ENCODE peak calls at places on chromosomes 5 and 9, in six cellular contexts. W is upper lobe of left lung, K is fibroblast of lung, Y is esophagus squamous epithelium, G is K562, D is GM23248. X is an unnamed sample.

GRCh38 chr5:62000646-62001045 is 305.4 kb upstream of the KIF2A start:
- DNase-seq in W (no peak), K (no peak), Y (no peak), G (no peak), D (no peak), X (no peak)

GRCh38 chr5:99651296-99651695 is 722.5 kb upstream of the CHD1 start:
- DNase-seq in W (no peak), K (no peak), Y (no peak), G (no peak), D (no peak), X (no peak)

GRCh38 chr5:14208071-14209021 is 65.2 kb downstream of the TRIO start:
- DNase-seq in W (no peak), K (peak; percentile 93), Y (no peak), G (no peak), D (peak; percentile 83), X (peak; percentile 63)

GRCh38 chr9:37197158-37198033 is 77.0 kb downstream of the ZCCHC7 start:
- DNase-seq in W (no peak), K (peak; percentile 38), Y (no peak), G (peak; percentile 82), D (peak; percentile 24), X (no peak)

GRCh38 chr5:174052636-174053035 is 7.1 kb downstream of the NSG2 start:
- DNase-seq in W (no peak), K (no peak), Y (no peak), G (no peak), D (no peak), X (no peak)

GRCh38 chr5:141172381-141173204 is at the start of gene PCDHB7:
- DNase-seq in W (no peak), K (peak; percentile 3), Y (no peak), G (peak; percentile 33), D (peak; percentile 67), X (no peak)

GRCh38 chr5:34998058-34998789 is 49.5 kb downstream of the AGXT2 start:
- DNase-seq in W (no peak), K (peak; percentile 58), Y (no peak), G (no peak), D (peak; percentile 82), X (no peak)

GRCh38 chr5:67319935-67320725 is 123.5 kb upstream of the CD180 start:
- DNase-seq in W (no peak), K (peak; percentile 88), Y (no peak), G (no peak), D (no peak), X (no peak)

GRCh38 chr9:77589046-77589795 is 58.9 kb downstream of the GNA14 start:
- DNase-seq in W (peak; percentile 62), K (no peak), Y (no peak), G (no peak), D (no peak), X (no peak)

GRCh38 chr5:136296846-136297245 is 68.5 kb downstream of the TRPC7 start:
- DNase-seq in W (no peak), K (no peak), Y (no peak), G (no peak), D (no peak), X (no peak)

GRCh38 chr5:136295914-136296313 is 69.4 kb downstream of the TRPC7 start:
- DNase-seq in W (no peak), K (peak; percentile 65), Y (no peak), G (no peak), D (peak; percentile 47), X (no peak)
- H3K4me1 ChIP-seq in W (no peaks in the 10 kb centered on the region), K (no peaks in the 10 kb centered on the region), Y (no peaks in the 10 kb centered on the region), G (no peaks in the 10 kb centered on the region), D (peaks cover 9% of the 10 kb centered on the region), X (no peaks in the 10 kb centered on the region)

GRCh38 chr9:133955821-133956411 is 36.2 kb downstream of the VAV2 start:
- DNase-seq in W (no peak), K (peak; percentile 48), Y (no peak), G (no peak), D (peak; percentile 47), X (no peak)
- H3K4me1 ChIP-seq in W (peaks cover 53% of the 10 kb centered on the region), K (peaks cover 22% of the 10 kb centered on the region), Y (peaks cover 61% of the 10 kb centered on the region), G (no peaks in the 10 kb centered on the region), D (peaks cover 14% of the 10 kb centered on the region), X (peaks cover 14% of the 10 kb centered on the region)

DNA sequence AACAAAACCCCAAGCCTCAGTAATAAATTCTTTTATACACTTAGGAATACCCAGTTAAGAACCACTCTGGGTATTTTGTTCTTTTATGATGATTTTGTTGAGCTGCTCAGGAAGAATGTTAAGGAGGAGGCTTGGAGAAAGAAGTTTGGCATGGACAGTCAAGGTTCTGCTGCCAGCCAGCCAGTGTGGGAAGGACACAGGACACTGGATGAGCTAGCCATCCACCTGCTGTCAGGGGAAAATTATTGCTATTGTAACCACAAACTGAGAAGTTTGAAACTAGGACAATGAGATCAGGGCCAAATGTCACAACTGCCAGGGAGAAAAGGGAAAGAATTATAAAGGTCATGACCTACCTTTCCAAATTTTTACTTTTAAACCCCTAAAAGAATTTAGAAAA is 25.9 kb upstream of the ADAMTSL1 start:
- DNase-seq in W (no peak), K (no peak), Y (no peak), G (no peak), D (no peak), X (no peak)
- H3K4me1 ChIP-seq in W (no peaks in the 10 kb centered on the region), K (peaks cover 3% of the 10 kb centered on the region), Y (peaks cover 50% of the 10 kb centered on the region), G (no peaks in the 10 kb centered on the region), D (peaks cover 33% of the 10 kb centered on the region), X (no peaks in the 10 kb centered on the region)

DNA sequence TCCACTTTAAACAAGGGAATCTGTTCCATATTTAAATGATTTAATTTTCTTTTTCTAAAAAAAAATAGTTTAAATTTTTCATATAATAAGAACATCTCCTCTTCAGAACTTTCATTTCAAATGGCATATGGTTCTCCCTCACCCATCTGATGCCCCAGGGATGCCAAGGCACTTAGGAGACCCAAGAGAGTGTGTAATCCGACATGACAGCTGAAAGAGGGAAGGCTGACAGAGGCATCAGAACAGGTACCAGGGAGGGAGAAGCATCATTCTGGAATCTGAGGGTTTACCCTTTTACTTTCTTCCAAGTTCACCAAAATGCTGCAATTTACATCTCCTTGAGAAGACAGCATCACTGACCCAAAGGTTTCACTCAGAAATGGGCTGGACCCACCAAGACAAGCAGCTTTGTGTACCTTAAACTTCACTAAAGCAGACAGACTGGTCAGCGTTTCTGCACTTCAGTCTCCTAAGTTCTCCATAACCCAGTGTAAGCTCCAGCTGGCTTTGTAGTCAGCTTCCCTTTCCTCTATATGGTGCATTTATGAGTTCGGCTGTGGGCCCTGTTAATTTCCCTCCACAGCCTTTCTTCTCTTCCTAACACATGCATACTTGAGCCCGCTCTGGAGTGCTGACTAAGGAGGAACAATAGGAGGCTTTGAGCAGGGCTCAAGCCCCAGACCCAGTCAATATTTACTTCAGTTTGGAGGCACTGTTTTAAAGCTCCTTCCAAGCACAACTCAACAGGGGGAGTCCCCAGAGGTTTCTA is 17.7 kb downstream of the EFNA5 start:
- DNase-seq in W (no peak), K (peak; percentile 33), Y (no peak), G (no peak), D (no peak), X (no peak)
- H3K4me1 ChIP-seq in W (no peaks in the 10 kb centered on the region), K (no peaks in the 10 kb centered on the region), Y (peaks cover 12% of the 10 kb centered on the region), G (no peaks in the 10 kb centered on the region), D (no peaks in the 10 kb centered on the region), X (no peaks in the 10 kb centered on the region)

DNA sequence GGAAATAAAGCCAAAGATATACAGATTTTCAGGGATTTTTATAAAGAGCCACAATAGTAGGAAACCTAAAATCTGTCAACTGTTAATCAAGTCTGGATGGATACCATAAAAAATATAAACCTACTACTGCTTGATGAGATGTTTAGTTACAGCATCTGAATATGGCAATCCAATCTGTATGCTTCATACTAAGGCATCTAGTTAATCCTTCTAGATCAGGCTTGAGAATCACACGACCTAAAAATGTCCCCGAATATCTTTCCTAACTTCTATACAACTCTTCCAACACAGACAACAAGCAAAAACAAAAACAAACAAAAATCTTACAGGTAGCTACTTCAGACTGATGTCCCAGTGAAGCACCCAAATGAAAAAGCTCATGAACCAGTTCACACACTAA is 29.8 kb downstream of the SSBP2 start:
- DNase-seq in W (no peak), K (no peak), Y (no peak), G (no peak), D (peak; percentile 20), X (no peak)
- H3K4me1 ChIP-seq in W (no peaks in the 10 kb centered on the region), K (peaks cover 2% of the 10 kb centered on the region), Y (peaks cover 79% of the 10 kb centered on the region), G (peaks cover 14% of the 10 kb centered on the region), D (peaks cover 26% of the 10 kb centered on the region), X (no peaks in the 10 kb centered on the region)

DNA sequence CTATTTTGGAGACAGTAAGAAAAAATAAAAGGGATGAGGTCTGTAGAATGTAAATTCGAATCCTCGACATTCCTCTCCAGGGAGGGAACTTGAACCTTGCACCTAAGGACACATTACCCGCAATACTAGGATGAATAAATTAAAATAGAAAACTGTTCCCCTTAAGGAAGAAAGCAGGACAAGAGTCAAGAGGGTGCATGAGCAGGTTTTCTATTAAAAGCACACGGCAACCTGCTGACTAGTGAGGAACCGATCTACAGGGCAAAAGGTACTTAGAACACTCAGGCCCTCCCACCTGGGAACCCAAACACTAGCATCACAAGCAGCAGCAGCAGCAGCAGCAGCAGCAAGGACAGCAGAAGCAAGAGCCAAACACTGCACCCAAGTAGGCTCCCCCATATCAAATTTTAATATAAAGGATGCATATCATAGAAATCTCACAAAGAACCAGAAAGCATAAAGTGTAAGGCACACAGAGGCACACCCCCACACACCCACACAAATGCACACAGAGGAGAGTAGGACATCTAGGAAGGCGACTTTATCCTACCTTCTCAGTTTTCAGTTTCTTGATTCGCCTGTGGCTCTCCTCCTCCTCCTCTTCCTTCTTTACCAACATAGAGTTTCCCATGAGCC is 2.8 kb downstream of the ZNF608 start:
- DNase-seq in W (peak; percentile 80), K (peak; percentile 23), Y (no peak), G (no peak), D (peak; percentile 17), X (no peak)
- H3K4me1 ChIP-seq in W (peaks cover 11% of the 10 kb centered on the region), K (peaks cover 6% of the 10 kb centered on the region), Y (peaks cover 85% of the 10 kb centered on the region), G (no peaks in the 10 kb centered on the region), D (peaks cover 59% of the 10 kb centered on the region), X (peaks cover 63% of the 10 kb centered on the region)

GRCh38 chr9:35905912-35906679 is at the start of gene HRCT1:
- DNase-seq in W (peak; percentile 94), K (peak; percentile 97), Y (no peak), G (no peak), D (peak; percentile 97), X (peak; percentile 24)

GRCh38 chr9:35906923-35907699 is 1.1 kb downstream of the HRCT1 start:
- DNase-seq in W (peak; percentile 85), K (peak; percentile 88), Y (no peak), G (no peak), D (peak; percentile 90), X (no peak)

GRCh38 chr9:35904966-35905781 is 828 bp upstream of the HRCT1 start:
- DNase-seq in W (no peak), K (peak; percentile 65), Y (no peak), G (no peak), D (peak; percentile 91), X (no peak)

GRCh38 chr9:35903049-35903448 is 3.0 kb upstream of the HRCT1 start:
- DNase-seq in W (no peak), K (peak; percentile 54), Y (no peak), G (peak; percentile 55), D (peak; percentile 64), X (peak; percentile 58)

DNA sequence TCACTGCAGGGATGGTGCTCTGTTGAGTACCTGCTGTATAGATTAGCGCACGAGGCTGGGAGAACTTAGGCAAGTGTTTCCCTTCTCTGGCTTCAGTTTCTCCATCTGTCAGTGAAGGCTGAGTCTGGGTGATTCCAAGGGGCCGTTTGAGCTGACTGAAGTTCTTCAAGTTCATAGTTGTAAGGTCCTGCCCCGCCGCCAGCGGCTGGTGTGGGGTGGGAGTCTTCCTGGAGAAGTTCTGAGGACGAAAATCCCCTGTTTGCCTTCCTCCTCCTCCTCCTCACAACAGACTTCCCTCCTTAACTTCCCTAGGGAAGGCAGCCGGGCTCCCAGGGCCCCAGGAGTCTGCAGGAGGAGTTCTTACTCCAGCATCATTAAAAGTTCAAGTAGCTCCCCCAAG is 1.7 kb upstream of the HRCT1 start:
- DNase-seq in W (no peak), K (no peak), Y (no peak), G (no peak), D (no peak), X (no peak)
- H3K4me1 ChIP-seq in W (peaks cover 65% of the 10 kb centered on the region), K (peaks cover 41% of the 10 kb centered on the region), Y (peaks cover 64% of the 10 kb centered on the region), G (no peaks in the 10 kb centered on the region), D (peaks cover 48% of the 10 kb centered on the region), X (peaks cover 34% of the 10 kb centered on the region)

GRCh38 chr5:72374844-72375243 is 54.7 kb downstream of the PTCD2 start:
- DNase-seq in W (no peak), K (no peak), Y (no peak), G (no peak), D (no peak), X (no peak)
- H3K4me1 ChIP-seq in W (peaks cover 10% of the 10 kb centered on the region), K (peaks cover 4% of the 10 kb centered on the region), Y (peaks cover 28% of the 10 kb centered on the region), G (no peaks in the 10 kb centered on the region), D (peaks cover 31% of the 10 kb centered on the region), X (no peaks in the 10 kb centered on the region)

X was measured in Caco-2.